ENCODE peak calls at places on chromosomes 2 and 18, in nine cellular contexts. Q, I, O, P, C, W, J, E and Z are unnamed samples.

GRCh38 chr18:9760641-9761040 is 52.5 kb downstream of the RAB31 start:
- DNase-seq in Q (no peak), I (no peak), O (no peak), P (no peak), C (no peak), W (no peak), J (no peak), E (no peak), Z (no peak)

GRCh38 chr18:36075862-36076587 is 8.7 kb upstream of the RPRD1A start:
- DNase-seq in Q (peak; percentile 21), I (peak; percentile 60), O (no peak), P (no peak), C (no peak), W (no peak), J (no peak), E (no peak), Z (peak; percentile 7)

GRCh38 chr2:217816396-217816869 is 186.4 kb downstream of the TNS1 start:
- DNase-seq in Q (no peak), I (no peak), O (peak; percentile 58), P (no peak), C (no peak), W (no peak), J (peak; percentile 79), E (no peak), Z (no peak)

GRCh38 chr2:122886479-122887130 is 1131.2 kb downstream of the TSN start:
- DNase-seq in Q (no peak), I (no peak), O (no peak), P (no peak), C (no peak), W (no peak), J (no peak), E (no peak), Z (no peak)

GRCh38 chr2:197435598-197436435 is 989 bp upstream of the SF3B1 start:
- DNase-seq in Q (no peak), I (no peak), O (no peak), P (no peak), C (no peak), W (no peak), J (no peak), E (no peak), Z (no peak)

GRCh38 chr18:26482567-26482966 is 65.8 kb downstream of the KCTD1 start:
- DNase-seq in Q (no peak), I (no peak), O (no peak), P (no peak), C (no peak), W (no peak), J (no peak), E (no peak), Z (peak; percentile 59)

GRCh38 chr18:51617167-51617566 is 419.7 kb upstream of the MEX3C start:
- DNase-seq in Q (no peak), I (peak; percentile 74), O (no peak), P (no peak), C (no peak), W (no peak), J (no peak), E (no peak), Z (no peak)

GRCh38 chr2:51013060-51013746 is 18.7 kb downstream of the NRXN1 start:
- DNase-seq in Q (no peak), I (no peak), O (no peak), P (no peak), C (no peak), W (no peak), J (no peak), E (peak; percentile 67), Z (no peak)

GRCh38 chr18:44882163-44882881 is 201.6 kb downstream of the SETBP1 start:
- DNase-seq in Q (no peak), I (no peak), O (peak; percentile 24), P (no peak), C (no peak), W (no peak), J (no peak), E (no peak), Z (no peak)

GRCh38 chr2:23007836-23008235 is 377.1 kb upstream of the KLHL29 start:
- DNase-seq in Q (no peak), I (no peak), O (no peak), P (no peak), C (no peak), W (no peak), J (no peak), E (no peak), Z (no peak)

GRCh38 chr2:218648473-218649100 is 10.8 kb downstream of the ZNF142 start:
- DNase-seq in Q (no peak), I (peak; percentile 41), O (no peak), P (peak; percentile 28), C (peak; percentile 74), W (no peak), J (no peak), E (no peak), Z (peak; percentile 24)

GRCh38 chr2:223053431-223054192 is 1.6 kb downstream of the KCNE4 start:
- DNase-seq in Q (no peak), I (no peak), O (no peak), P (no peak), C (peak; percentile 19), W (no peak), J (no peak), E (no peak), Z (no peak)

GRCh38 chr2:223050900-223051299 is 1.1 kb upstream of the KCNE4 start:
- DNase-seq in Q (no peak), I (peak; percentile 82), O (no peak), P (no peak), C (peak; percentile 18), W (no peak), J (no peak), E (no peak), Z (peak; percentile 4)

GRCh38 chr2:223051580-223052375 is at the start of gene KCNE4:
- DNase-seq in Q (no peak), I (peak; percentile 52), O (peak; percentile 36), P (no peak), C (peak; percentile 70), W (no peak), J (no peak), E (no peak), Z (peak; percentile 26)

GRCh38 chr2:223054193-223054781 is 2.3 kb downstream of the KCNE4 start:
- DNase-seq in Q (no peak), I (peak; percentile 95), O (peak; percentile 66), P (no peak), C (peak; percentile 67), W (no peak), J (peak; percentile 86), E (no peak), Z (no peak)

GRCh38 chr2:223052710-223053261 is 796 bp downstream of the KCNE4 start:
- DNase-seq in Q (no peak), I (no peak), O (peak; percentile 18), P (no peak), C (no peak), W (no peak), J (no peak), E (no peak), Z (peak; percentile 12)
- H3K4me3 ChIP-seq in Q (no peak overlapping the region), I (peak overlapping the region; percentile 66), O (peak overlapping the region; percentile 42), P (peak overlapping the region; percentile 41), C (peak overlapping the region; percentile 55), W (peak overlapping the region; percentile 71), J (peak overlapping the region; percentile 59), E (peak overlapping the region; percentile 47), Z (peak overlapping the region; percentile 47)

DNA sequence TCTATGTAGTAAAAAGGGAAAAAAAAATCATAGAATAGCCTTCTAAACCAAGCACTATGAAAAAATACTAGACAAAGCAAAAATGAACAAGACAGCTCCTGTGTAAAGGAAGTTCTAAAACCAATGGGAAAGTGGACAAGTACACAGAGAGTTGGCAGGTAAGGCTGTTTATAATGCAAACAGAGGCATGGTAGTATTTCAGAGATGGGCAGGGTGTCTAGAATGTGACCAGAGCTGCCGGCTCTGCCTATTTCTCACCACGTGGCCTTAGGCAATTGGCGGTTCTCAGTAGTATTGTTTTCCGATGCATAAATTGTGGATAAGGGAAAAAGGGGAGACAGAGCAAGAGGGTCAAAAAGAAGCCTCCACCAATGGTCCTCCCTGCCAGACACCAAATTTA is 173.6 kb downstream of the ANKRD30B start:
- DNase-seq in Q (no peak), I (no peak), O (no peak), P (no peak), C (no peak), W (no peak), J (no peak), E (no peak), Z (no peak)
- H3K9me3 ChIP-seq in Q (no peaks in the 10 kb centered on the region), I (no peaks in the 10 kb centered on the region), O (no peaks in the 10 kb centered on the region), P (no peaks in the 10 kb centered on the region), C (no peaks in the 10 kb centered on the region), W (no peaks in the 10 kb centered on the region), J (no peaks in the 10 kb centered on the region), E (no peaks in the 10 kb centered on the region), Z (no peaks in the 10 kb centered on the region)

GRCh38 chr2:69771461-69771860 is 29.5 kb downstream of the ANXA4 start:
- DNase-seq in Q (no peak), I (peak; percentile 24), O (no peak), P (no peak), C (no peak), W (no peak), J (no peak), E (no peak), Z (peak; percentile 28)

GRCh38 chr2:69768789-69769188 is 26.9 kb downstream of the ANXA4 start:
- DNase-seq in Q (no peak), I (no peak), O (no peak), P (no peak), C (no peak), W (no peak), J (no peak), E (no peak), Z (no peak)

GRCh38 chr2:69770747-69771146 is 28.8 kb downstream of the ANXA4 start:
- DNase-seq in Q (no peak), I (no peak), O (no peak), P (no peak), C (no peak), W (no peak), J (no peak), E (no peak), Z (no peak)

GRCh38 chr2:69768217-69768616 is 26.3 kb downstream of the ANXA4 start:
- DNase-seq in Q (no peak), I (no peak), O (no peak), P (no peak), C (no peak), W (no peak), J (no peak), E (no peak), Z (no peak)

GRCh38 chr2:69770193-69770702 is 28.3 kb downstream of the ANXA4 start:
- DNase-seq in Q (no peak), I (peak; percentile 91), O (no peak), P (no peak), C (no peak), W (no peak), J (peak; percentile 64), E (no peak), Z (peak; percentile 65)
- H3K27me3 ChIP-seq in Q (no peaks in the 10 kb centered on the region), I (no peaks in the 10 kb centered on the region), O (no peaks in the 10 kb centered on the region), P (no peaks in the 10 kb centered on the region), C (no peaks in the 10 kb centered on the region), W (no peaks in the 10 kb centered on the region), J (no peaks in the 10 kb centered on the region), E (no peaks in the 10 kb centered on the region), Z (no peaks in the 10 kb centered on the region)

DNA sequence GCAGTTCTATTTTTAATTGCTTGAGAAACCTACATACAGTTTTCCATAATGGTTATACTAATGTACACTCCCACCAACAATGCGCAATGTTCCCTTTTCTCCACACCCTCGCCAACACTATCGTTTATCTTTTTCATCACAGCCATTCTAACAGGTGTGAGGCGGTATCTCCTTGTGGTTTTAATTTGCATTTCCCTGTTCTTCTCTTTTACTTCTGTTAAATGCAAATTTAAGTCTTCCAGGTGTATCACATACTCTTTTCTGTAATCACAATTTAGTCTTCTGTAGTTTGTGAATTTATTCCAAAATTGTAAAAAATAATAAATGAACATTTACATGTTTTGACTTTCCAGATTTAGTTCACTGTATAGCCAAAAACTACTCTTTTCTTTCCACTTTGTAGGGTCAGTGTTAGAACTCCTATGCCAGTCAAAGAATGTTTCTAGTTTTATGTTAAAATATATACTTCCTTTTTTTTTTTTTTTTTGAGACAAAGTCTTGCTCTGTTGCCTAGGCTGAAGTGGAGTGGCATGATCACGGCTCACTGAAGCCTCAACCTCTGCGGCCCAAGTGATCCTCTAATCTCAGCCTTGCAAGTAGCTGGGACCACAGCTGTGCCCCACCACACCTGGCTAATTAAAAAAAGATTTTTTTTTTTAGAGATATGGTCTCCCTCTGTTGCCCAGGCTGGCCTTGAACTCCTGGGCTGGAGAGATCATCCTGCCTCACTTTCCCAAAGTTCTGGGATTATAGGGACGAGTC is 15.4 kb upstream of the ACYP2 start:
- DNase-seq in Q (no peak), I (no peak), O (no peak), P (peak; percentile 82), C (no peak), W (no peak), J (no peak), E (no peak), Z (no peak)
- H3K4me3 ChIP-seq in Q (no peak overlapping the region), I (no peak overlapping the region), O (no peak overlapping the region), P (no peak overlapping the region), C (no peak overlapping the region), W (no peak overlapping the region), J (no peak overlapping the region), E (no peak overlapping the region), Z (no peak overlapping the region)